ENCODE peak calls at places on chromosomes 12 and 14, in four cellular contexts. R is posterior cingulate gyrus, X is ureter, N is HTR-8/SVneo. L is an unnamed sample.

GRCh38 chr12:66087365-66087943 is 43.1 kb downstream of the LLPH start:
- DNase-seq in X (peak), R (peak), N (peak), L (peak)

GRCh38 chr14:36398463-36399291 is 78.2 kb upstream of the MBIP start:
- DNase-seq in R (no peak), X (no peak), N (no peak), L (no peak)

GRCh38 chr14:75876526-75876925 is 105.3 kb downstream of the TGFB3 start:
- DNase-seq in X (no peak), R (peak), N (no peak), L (no peak)

GRCh38 chr12:109716512-109717389 is 3.1 kb downstream of the FAM222A start:
- DNase-seq in X (peak), N (no peak), R (peak), L (peak)

GRCh38 chr14:54651649-54652048 is 84.7 kb downstream of the SAMD4A start:
- DNase-seq in N (no peak), R (no peak), X (no peak), L (no peak)

GRCh38 chr12:66929121-66929520 is 250.2 kb upstream of the GRIP1 start:
- DNase-seq in N (no peak), R (no peak), X (no peak), L (no peak)

GRCh38 chr12:114933428-114934160 is 249.6 kb upstream of the TBX3 start:
- DNase-seq in X (no peak), R (no peak), N (peak), L (no peak)

GRCh38 chr12:115341442-115341841 is 657.5 kb upstream of the TBX3 start:
- DNase-seq in X (peak), N (peak), R (no peak), L (no peak)

GRCh38 chr14:70789361-70789760 is 20.0 kb downstream of the MAP3K9 start:
- DNase-seq in X (no peak), R (no peak), N (peak), L (no peak)

GRCh38 chr12:24561882-24562760 is 386.8 kb downstream of the BCAT1 start:
- DNase-seq in X (peak), R (peak), N (peak), L (peak)

GRCh38 chr12:45388545-45388944 is 172.7 kb downstream of the ANO6 start:
- DNase-seq in R (no peak), X (no peak), N (peak), L (no peak)

GRCh38 chr14:103144085-103144484 is 20.8 kb downstream of the TNFAIP2 start:
- DNase-seq in R (no peak), N (no peak), X (no peak), L (no peak)

GRCh38 chr12:24719293-24719721 is 229.6 kb downstream of the BCAT1 start:
- DNase-seq in X (no peak), R (no peak), N (no peak), L (no peak)

GRCh38 chr14:26286806-26287205 is 311.0 kb downstream of the NOVA1 start:
- DNase-seq in R (no peak), X (no peak), N (no peak), L (peak)

L was measured in retina.